ENCODE peak calls at places on chromosomes 7 and 10, in six cellular contexts. One of them, this sample, is unnamed.

GRCh38 chr10:118835682-118836326 is 81.0 kb upstream of the CACUL1 start:
- DNase-seq in fibroblast of lung: no peak
- DNase-seq in ovary: no peak
- DNase-seq in fibroblast of mammary gland: peak; percentile 63
- DNase-seq in HCT116: peak; percentile 92
- DNase-seq in progenitor cell of endocrine pancreas: no peak
- DNase-seq in this sample: no peak

GRCh38 chr10:118926018-118926417 is 103.5 kb upstream of the NANOS1 start:
- DNase-seq in fibroblast of lung: no peak
- DNase-seq in ovary: no peak
- DNase-seq in fibroblast of mammary gland: no peak
- DNase-seq in HCT116: no peak
- DNase-seq in progenitor cell of endocrine pancreas: no peak
- DNase-seq in this sample: no peak

GRCh38 chr7:84637568-84638338 is 443.2 kb upstream of the SEMA3A start:
- DNase-seq in fibroblast of lung: peak; percentile 79
- DNase-seq in ovary: no peak
- DNase-seq in fibroblast of mammary gland: peak; percentile 84
- DNase-seq in HCT116: no peak
- DNase-seq in progenitor cell of endocrine pancreas: no peak
- DNase-seq in this sample: no peak

GRCh38 chr10:21138769-21139324 is 241.7 kb upstream of the NEBL start:
- DNase-seq in fibroblast of lung: peak; percentile 31
- DNase-seq in ovary: no peak
- DNase-seq in fibroblast of mammary gland: peak; percentile 34
- DNase-seq in HCT116: no peak
- DNase-seq in progenitor cell of endocrine pancreas: no peak
- DNase-seq in this sample: no peak

GRCh38 chr10:36148207-36148606 is 506.1 kb upstream of the FZD8 start:
- DNase-seq in fibroblast of lung: no peak
- DNase-seq in ovary: no peak
- DNase-seq in fibroblast of mammary gland: peak; percentile 43
- DNase-seq in HCT116: no peak
- DNase-seq in progenitor cell of endocrine pancreas: no peak
- DNase-seq in this sample: no peak

GRCh38 chr7:130363156-130363847 is 17.0 kb upstream of the CPA1 start:
- DNase-seq in fibroblast of lung: peak; percentile 91
- DNase-seq in ovary: no peak
- DNase-seq in fibroblast of mammary gland: peak; percentile 98
- DNase-seq in HCT116: peak; percentile 85
- DNase-seq in progenitor cell of endocrine pancreas: no peak
- DNase-seq in this sample: no peak

GRCh38 chr10:83165164-83165563 is 974.1 kb upstream of the GHITM start:
- DNase-seq in fibroblast of lung: peak; percentile 1
- DNase-seq in ovary: no peak
- DNase-seq in fibroblast of mammary gland: no peak
- DNase-seq in HCT116: no peak
- DNase-seq in progenitor cell of endocrine pancreas: no peak
- DNase-seq in this sample: no peak

GRCh38 chr7:67375427-67375826 is 378.8 kb downstream of the TYW1 start:
- DNase-seq in fibroblast of lung: no peak
- DNase-seq in ovary: no peak
- DNase-seq in fibroblast of mammary gland: no peak
- DNase-seq in HCT116: no peak
- DNase-seq in progenitor cell of endocrine pancreas: no peak
- DNase-seq in this sample: no peak

GRCh38 chr10:26407406-26407969 is 30.7 kb upstream of the APBB1IP start:
- DNase-seq in fibroblast of lung: no peak
- DNase-seq in ovary: no peak
- DNase-seq in fibroblast of mammary gland: peak; percentile 96
- DNase-seq in HCT116: no peak
- DNase-seq in progenitor cell of endocrine pancreas: no peak
- DNase-seq in this sample: no peak

GRCh38 chr7:95596183-95597135 is at the start of gene PDK4:
- DNase-seq in fibroblast of lung: peak; percentile 94
- DNase-seq in ovary: peak; percentile 96
- DNase-seq in fibroblast of mammary gland: peak; percentile 87
- DNase-seq in HCT116: peak; percentile 51
- DNase-seq in progenitor cell of endocrine pancreas: peak; percentile 48
- DNase-seq in this sample: no peak

GRCh38 chr10:5812283-5813090 is 747 bp downstream of the GDI2 start:
- DNase-seq in fibroblast of lung: no peak
- DNase-seq in ovary: peak; percentile 43
- DNase-seq in fibroblast of mammary gland: no peak
- DNase-seq in HCT116: no peak
- DNase-seq in progenitor cell of endocrine pancreas: peak; percentile 32
- DNase-seq in this sample: no peak
- TF ChIP-seq CTCF in fibroblast of lung: no peak
- TF ChIP-seq CTCF in ovary: no peak
- TF ChIP-seq CTCF in fibroblast of mammary gland: no peak
- TF ChIP-seq CTCF in HCT116: no peak
- TF ChIP-seq CTCF in progenitor cell of endocrine pancreas: no peak
- TF ChIP-seq CTCF in this sample: no peak

GRCh38 chr7:77903597-77903996 is 105.0 kb downstream of the PHTF2 start:
- DNase-seq in fibroblast of lung: no peak
- DNase-seq in ovary: no peak
- DNase-seq in fibroblast of mammary gland: peak; percentile 24
- DNase-seq in HCT116: no peak
- DNase-seq in progenitor cell of endocrine pancreas: no peak
- DNase-seq in this sample: peak; percentile 9
- TF ChIP-seq CTCF in fibroblast of lung: no peak
- TF ChIP-seq CTCF in ovary: no peak
- TF ChIP-seq CTCF in fibroblast of mammary gland: peak; percentile 29
- TF ChIP-seq CTCF in HCT116: peak; percentile 38
- TF ChIP-seq CTCF in progenitor cell of endocrine pancreas: no peak
- TF ChIP-seq CTCF in this sample: peak; percentile 14

DNA sequence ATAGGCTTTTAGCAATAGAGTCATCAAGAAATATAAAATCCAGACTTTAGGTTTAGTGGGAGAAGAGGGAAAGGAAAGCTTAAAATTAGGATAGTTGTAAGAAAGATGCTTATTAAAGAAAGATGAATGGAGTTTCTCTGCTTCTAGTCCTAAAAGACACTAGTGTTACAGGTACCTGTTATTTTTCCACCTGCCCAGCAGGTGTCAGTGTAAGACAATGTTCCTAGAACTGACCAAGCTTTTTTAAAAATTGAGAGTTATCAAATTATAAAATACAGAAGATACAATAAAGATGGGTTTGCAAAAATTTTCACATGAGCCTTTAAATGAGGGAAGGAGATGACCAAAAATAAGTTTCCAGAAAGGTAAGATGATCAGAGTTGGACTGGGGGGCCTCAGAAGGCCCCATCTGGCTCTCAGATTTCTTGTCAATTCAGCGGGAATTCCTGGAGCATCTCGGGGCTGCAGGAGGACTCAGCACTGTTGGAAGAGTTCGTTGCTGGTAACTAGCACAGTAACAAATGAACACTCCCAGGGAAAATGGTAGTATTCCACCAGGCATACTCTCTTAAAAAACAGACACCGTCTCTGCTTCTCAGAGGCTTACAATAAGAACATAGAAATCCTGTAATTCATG is 71.9 kb upstream of the PIK3CG start:
- DNase-seq in fibroblast of lung: peak; percentile 37
- DNase-seq in ovary: no peak
- DNase-seq in fibroblast of mammary gland: peak; percentile 45
- DNase-seq in HCT116: peak; percentile 38
- DNase-seq in progenitor cell of endocrine pancreas: no peak
- DNase-seq in this sample: peak; percentile 41
- TF ChIP-seq CTCF in fibroblast of lung: peak; percentile 37
- TF ChIP-seq CTCF in ovary: no peak
- TF ChIP-seq CTCF in fibroblast of mammary gland: peak; percentile 65
- TF ChIP-seq CTCF in HCT116: peak; percentile 78
- TF ChIP-seq CTCF in progenitor cell of endocrine pancreas: peak; percentile 81
- TF ChIP-seq CTCF in this sample: peak; percentile 30

DNA sequence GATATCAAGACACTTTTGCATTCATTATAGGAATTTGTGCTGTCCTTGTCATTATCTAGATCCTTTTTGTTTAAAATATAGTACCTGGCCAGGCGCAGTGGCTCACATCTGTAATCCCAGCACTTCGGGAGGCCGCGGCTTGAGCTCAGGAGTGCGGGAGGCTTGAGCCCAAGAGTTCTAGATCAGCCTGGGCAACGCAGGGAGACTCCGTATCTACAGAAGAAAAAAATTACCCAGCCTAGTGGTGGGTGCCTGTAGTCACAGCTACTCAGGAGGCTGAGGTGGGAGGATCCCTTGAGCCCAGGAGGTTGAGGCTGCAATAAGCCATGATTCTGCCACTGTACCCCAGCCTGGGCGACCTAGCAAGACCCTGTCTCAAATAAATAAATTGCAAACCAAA is 621 bp upstream of the MORN4 start:
- DNase-seq in fibroblast of lung: no peak
- DNase-seq in ovary: no peak
- DNase-seq in fibroblast of mammary gland: no peak
- DNase-seq in HCT116: peak; percentile 19
- DNase-seq in progenitor cell of endocrine pancreas: no peak
- DNase-seq in this sample: no peak
- TF ChIP-seq CTCF in fibroblast of lung: no peak
- TF ChIP-seq CTCF in ovary: no peak
- TF ChIP-seq CTCF in fibroblast of mammary gland: peak; percentile 19
- TF ChIP-seq CTCF in HCT116: peak; percentile 53
- TF ChIP-seq CTCF in progenitor cell of endocrine pancreas: peak; percentile 37
- TF ChIP-seq CTCF in this sample: no peak

GRCh38 chr10:100993986-100994708 is 5.5 kb upstream of the LZTS2 start:
- DNase-seq in fibroblast of lung: peak; percentile 55
- DNase-seq in ovary: no peak
- DNase-seq in fibroblast of mammary gland: peak; percentile 46
- DNase-seq in HCT116: no peak
- DNase-seq in progenitor cell of endocrine pancreas: no peak
- DNase-seq in this sample: no peak
- TF ChIP-seq CTCF in fibroblast of lung: peak; percentile 72
- TF ChIP-seq CTCF in ovary: peak; percentile 33
- TF ChIP-seq CTCF in fibroblast of mammary gland: peak; percentile 74
- TF ChIP-seq CTCF in HCT116: peak; percentile 90
- TF ChIP-seq CTCF in progenitor cell of endocrine pancreas: peak; percentile 71
- TF ChIP-seq CTCF in this sample: no peak

GRCh38 chr10:23230582-23230981 is 38.5 kb downstream of the PTF1A start:
- DNase-seq in fibroblast of lung: no peak
- DNase-seq in ovary: no peak
- DNase-seq in fibroblast of mammary gland: no peak
- DNase-seq in HCT116: no peak
- DNase-seq in progenitor cell of endocrine pancreas: no peak
- DNase-seq in this sample: no peak
- TF ChIP-seq CTCF in fibroblast of lung: no peak
- TF ChIP-seq CTCF in ovary: no peak
- TF ChIP-seq CTCF in fibroblast of mammary gland: no peak
- TF ChIP-seq CTCF in HCT116: no peak
- TF ChIP-seq CTCF in progenitor cell of endocrine pancreas: no peak
- TF ChIP-seq CTCF in this sample: no peak